ENCODE peak calls at places on chromosomes 16 and 17, in six cellular contexts. W is HCT116, P is H1, D is GM12878, V is SK-N-SH, Y is K562. M is an unnamed sample.

GRCh38 chr17:802901-803881 is 21.0 kb downstream of the MRM3 start:
- DNase-seq in W (no peak), P (no peak), D (no peak), V (peak), Y (no peak), M (no peak)

GRCh38 chr16:78122774-78123315 is 23.4 kb downstream of the WWOX start:
- DNase-seq in W (peak), P (no peak), D (no peak), V (peak), Y (peak), M (peak)

GRCh38 chr17:73474370-73474988 is 162.7 kb upstream of the CDC42EP4 start:
- DNase-seq in W (peak), P (no peak), D (no peak), V (peak), Y (peak), M (peak)

GRCh38 chr17:55577687-55578086 is 66.4 kb upstream of the SMIM36 start:
- DNase-seq in W (no peak), P (no peak), D (no peak), V (no peak), Y (no peak), M (no peak)

GRCh38 chr17:6079960-6080359 is 9.8 kb downstream of the WSCD1 start:
- DNase-seq in W (no peak), P (no peak), D (no peak), V (no peak), Y (no peak), M (no peak)

GRCh38 chr17:13753151-13753550 is 151.4 kb upstream of the HS3ST3A1 start:
- DNase-seq in W (no peak), P (no peak), D (no peak), V (no peak), Y (no peak), M (no peak)

GRCh38 chr16:31869511-31870201 is 4.0 kb upstream of the ZNF267 start:
- DNase-seq in W (no peak), P (no peak), D (peak), V (no peak), Y (peak), M (no peak)

GRCh38 chr17:27733771-27734170 is 66.6 kb downstream of the NOS2 start:
- DNase-seq in W (no peak), P (no peak), D (no peak), V (no peak), Y (no peak), M (no peak)

GRCh38 chr16:12295395-12295794 is 318.9 kb downstream of the SNX29 start:
- DNase-seq in W (no peak), P (no peak), D (no peak), V (no peak), Y (no peak), M (no peak)

GRCh38 chr16:82660078-82660645 is 33.4 kb downstream of the CDH13 start:
- DNase-seq in W (no peak), P (no peak), D (no peak), V (no peak), Y (no peak), M (peak)

GRCh38 chr16:14024300-14024699 is 46.8 kb upstream of the MRTFB start:
- DNase-seq in W (no peak), P (no peak), D (no peak), V (no peak), Y (no peak), M (no peak)

GRCh38 chr17:2435181-2435741 is 34.4 kb upstream of the MNT start:
- DNase-seq in W (no peak), P (no peak), D (no peak), V (peak), Y (peak), M (no peak)

GRCh38 chr16:81879625-81880024 is 100.5 kb downstream of the PLCG2 start:
- DNase-seq in W (no peak), P (no peak), D (no peak), V (no peak), Y (peak), M (peak)

GRCh38 chr16:76164970-76165558 is 112.1 kb upstream of the CNTNAP4 start:
- DNase-seq in W (no peak), P (no peak), D (peak), V (no peak), Y (no peak), M (no peak)

GRCh38 chr17:42290577-42290976 is 2.3 kb downstream of the STAT5A start:
- DNase-seq in W (no peak), P (no peak), D (no peak), V (peak), Y (no peak), M (no peak)

GRCh38 chr17:9331512-9332163 is 244.0 kb downstream of the STX8 start:
- DNase-seq in W (no peak), P (no peak), D (no peak), V (no peak), Y (no peak), M (no peak)

GRCh38 chr17:9339958-9340357 is 235.7 kb downstream of the STX8 start:
- DNase-seq in W (no peak), P (no peak), D (no peak), V (no peak), Y (no peak), M (no peak)

GRCh38 chr17:9334536-9335446 is 240.8 kb downstream of the STX8 start:
- DNase-seq in W (peak), P (no peak), D (no peak), V (no peak), Y (no peak), M (no peak)

GRCh38 chr17:9332164-9332527 is 243.5 kb downstream of the STX8 start:
- DNase-seq in W (no peak), P (no peak), D (no peak), V (no peak), Y (no peak), M (no peak)

GRCh38 chr17:9336817-9337216 is 238.8 kb downstream of the STX8 start:
- DNase-seq in W (no peak), P (no peak), D (peak), V (no peak), Y (no peak), M (no peak)
- TF ChIP-seq JUND in W (no peak), P (no peak), D (no peak), V (no peak), Y (no peak), M (no peak)

GRCh38 chr17:8740486-8740885 is 4.2 kb downstream of the CCDC42 start:
- DNase-seq in W (no peak), P (no peak), D (no peak), V (no peak), Y (no peak), M (no peak)
- TF ChIP-seq JUND in W (no peak), P (no peak), D (no peak), V (no peak), Y (no peak), M (no peak)

GRCh38 chr17:44247346-44248219 is 20.4 kb downstream of the SLC4A1 start:
- DNase-seq in W (no peak), P (no peak), D (no peak), V (peak), Y (no peak), M (no peak)
- TF ChIP-seq JUND in W (no peak), P (no peak), D (no peak), V (no peak), Y (no peak), M (no peak)

GRCh38 chr16:29745853-29746345 is at the start of gene C16orf54:
- DNase-seq in W (no peak), P (no peak), D (peak), V (no peak), Y (no peak), M (no peak)
- TF ChIP-seq JUND in W (no peak), P (no peak), D (no peak), V (no peak), Y (no peak), M (no peak)

GRCh38 chr17:19410101-19410500 is 931 bp upstream of the RNF112 start:
- DNase-seq in W (no peak), P (no peak), D (no peak), V (no peak), Y (no peak), M (no peak)
- TF ChIP-seq JUND in W (no peak), P (no peak), D (no peak), V (no peak), Y (no peak), M (no peak)

DNA sequence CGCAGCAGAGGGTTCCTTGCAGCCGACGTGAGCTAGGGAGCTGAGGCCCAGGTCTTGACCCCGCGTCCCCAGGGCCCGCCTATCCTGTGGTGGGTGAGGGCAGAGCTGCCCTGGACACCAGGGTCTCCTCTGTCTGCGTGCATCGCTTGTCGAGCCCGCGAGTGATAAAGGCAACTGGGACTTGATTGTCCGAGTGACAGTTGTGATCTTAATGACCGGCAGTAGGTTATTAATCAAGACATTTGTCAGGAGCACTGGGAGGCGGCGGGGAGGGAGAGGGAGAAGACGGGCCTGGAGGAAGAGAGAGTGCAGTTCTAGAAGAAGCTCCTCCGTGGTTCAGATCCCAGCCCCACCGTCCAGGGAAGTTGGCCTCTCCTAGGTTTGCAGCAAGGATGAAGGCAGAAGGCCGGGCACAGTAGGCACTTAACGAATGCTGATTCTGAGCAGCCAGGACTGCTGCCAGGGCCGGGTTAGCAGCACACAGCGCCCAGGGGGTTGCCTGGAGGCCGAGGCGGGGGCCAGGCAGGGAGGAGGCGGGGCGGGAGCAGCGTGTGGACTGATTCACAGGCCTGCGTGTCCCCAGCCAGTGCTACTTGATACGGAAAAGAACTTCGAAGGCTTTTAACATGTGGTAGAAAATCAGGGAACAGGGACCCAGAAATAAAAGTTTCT is 11.3 kb upstream of the GSE1 start:
- DNase-seq in W (no peak), P (no peak), D (no peak), V (no peak), Y (peak), M (no peak)
- TF ChIP-seq JUND in W (no peak), P (no peak), D (no peak), V (no peak), Y (no peak), M (no peak)

DNA sequence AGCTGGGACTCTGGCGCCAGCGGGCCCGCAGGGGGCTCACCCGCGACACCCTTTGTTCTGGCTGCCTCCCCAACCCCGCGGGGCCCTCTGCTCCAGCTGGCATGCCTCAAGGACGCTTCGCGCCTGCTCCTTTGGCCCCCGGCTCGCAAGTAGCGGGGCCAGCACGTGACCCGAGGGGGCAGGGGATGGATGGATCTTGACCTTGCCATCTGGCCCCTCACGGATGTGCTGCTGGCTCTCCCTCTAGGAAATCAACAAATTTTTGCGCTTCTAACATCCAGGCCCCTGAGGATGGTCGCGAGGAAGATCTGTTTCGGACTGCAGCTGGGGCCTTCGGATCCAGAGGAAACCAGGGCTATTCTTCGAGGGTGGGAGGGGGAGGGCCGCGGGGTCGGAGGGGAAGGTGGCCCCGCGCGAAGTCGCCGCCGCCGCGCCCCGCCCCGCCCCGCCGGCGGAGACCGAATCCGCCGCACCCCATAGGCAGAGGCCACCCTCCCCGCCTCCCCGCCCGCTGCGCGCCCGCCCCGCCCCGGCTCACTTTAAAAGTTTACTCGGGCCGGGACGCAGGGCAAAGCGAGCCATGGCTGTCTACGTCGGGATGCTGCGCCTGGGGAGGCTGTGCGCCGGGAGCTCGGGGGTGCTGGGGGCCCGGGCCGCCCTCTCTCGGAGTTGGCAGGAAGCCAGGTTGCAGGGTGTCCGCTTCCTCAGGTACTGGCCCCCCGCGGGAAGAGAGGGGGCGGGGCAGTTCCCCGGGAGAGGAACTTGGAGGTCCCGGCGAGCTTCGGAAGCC is at the start of gene ACSF2:
- DNase-seq in W (no peak), P (peak), D (no peak), V (peak), Y (peak), M (peak)
- TF ChIP-seq JUND in W (no peak), P (no peak), D (no peak), V (no peak), Y (no peak), M (no peak)

GRCh38 chr17:82240506-82241182 is 11.8 kb downstream of the SLC16A3 start:
- DNase-seq in W (no peak), P (no peak), D (no peak), V (no peak), Y (peak), M (no peak)

GRCh38 chr17:82242698-82242976 is 13.8 kb downstream of the SLC16A3 start:
- DNase-seq in W (no peak), P (no peak), D (no peak), V (no peak), Y (no peak), M (no peak)

GRCh38 chr17:82241926-82242697 is 13.3 kb downstream of the SLC16A3 start:
- DNase-seq in W (no peak), P (no peak), D (no peak), V (peak), Y (peak), M (no peak)

GRCh38 chr17:82239926-82240505 is 11.2 kb downstream of the SLC16A3 start:
- DNase-seq in W (no peak), P (no peak), D (no peak), V (no peak), Y (no peak), M (no peak)

GRCh38 chr17:82241183-82241925 is 12.5 kb downstream of the SLC16A3 start:
- DNase-seq in W (no peak), P (no peak), D (no peak), V (peak), Y (no peak), M (peak)
- TF ChIP-seq JUND in W (peak), P (no peak), D (no peak), V (no peak), Y (no peak), M (no peak)

DNA sequence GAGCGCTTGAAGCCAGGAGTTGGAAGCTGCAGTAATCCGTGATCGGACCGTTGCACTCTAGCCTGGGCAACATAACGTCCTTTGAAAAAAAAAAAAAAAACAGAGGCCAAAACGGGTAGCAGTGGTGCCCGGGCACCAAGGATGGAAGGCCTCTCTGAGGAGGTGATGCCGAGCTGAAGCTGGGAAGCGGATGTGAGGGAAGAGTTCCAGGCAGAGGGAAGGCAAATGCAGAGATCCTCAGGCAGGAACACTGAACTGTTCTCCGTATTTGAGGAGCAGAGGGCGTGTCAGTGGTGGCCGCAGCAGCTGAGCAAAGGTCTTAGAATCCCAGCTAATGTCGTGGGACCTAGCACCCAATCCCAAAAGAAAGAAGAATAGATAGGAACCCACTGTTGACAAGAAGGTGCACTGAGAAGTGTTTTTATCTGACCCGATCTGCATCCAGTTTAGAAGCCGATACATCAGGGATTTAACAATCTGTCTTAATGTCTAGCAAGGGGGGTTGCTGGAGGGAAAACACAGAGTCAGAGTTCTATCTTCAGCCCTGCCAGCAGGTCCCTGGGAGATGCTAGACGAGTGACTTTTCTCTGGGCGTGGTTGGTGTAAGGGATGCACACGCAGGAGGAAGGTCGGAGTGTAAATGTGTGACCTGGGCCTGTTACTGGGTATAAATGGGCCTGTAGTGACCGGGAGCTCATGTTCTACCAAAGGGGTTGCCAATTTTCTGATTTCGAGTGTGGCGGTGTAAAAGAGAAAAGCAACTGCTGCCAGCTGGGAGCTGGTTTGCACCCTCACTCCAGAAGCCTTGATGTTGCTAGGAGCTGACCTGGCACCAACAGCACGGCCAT is 873 bp upstream of the KCTD13 start:
- DNase-seq in W (no peak), P (no peak), D (no peak), V (peak), Y (peak), M (peak)
- TF ChIP-seq JUND in W (no peak), P (no peak), D (no peak), V (no peak), Y (no peak), M (no peak)

GRCh38 chr16:10809706-10810105 is 8.9 kb downstream of the TVP23A start:
- DNase-seq in W (no peak), P (no peak), D (no peak), V (no peak), Y (no peak), M (no peak)

GRCh38 chr16:10808850-10809249 is 9.7 kb downstream of the TVP23A start:
- DNase-seq in W (no peak), P (no peak), D (no peak), V (no peak), Y (no peak), M (no peak)

GRCh38 chr16:10813123-10813455 is 5.5 kb downstream of the TVP23A start:
- DNase-seq in W (no peak), P (no peak), D (no peak), V (no peak), Y (no peak), M (no peak)

GRCh38 chr16:10808218-10808617 is 10.4 kb downstream of the TVP23A start:
- DNase-seq in W (no peak), P (no peak), D (no peak), V (no peak), Y (no peak), M (no peak)

GRCh38 chr16:10812352-10813122 is 6.1 kb downstream of the TVP23A start:
- DNase-seq in W (no peak), P (no peak), D (peak), V (no peak), Y (no peak), M (no peak)
- TF ChIP-seq JUND in W (no peak), P (no peak), D (no peak), V (no peak), Y (no peak), M (no peak)

M was measured in T47D.